ENCODE peak calls at places on chromosomes 1 and 21, in four cellular contexts. L is HepG2, K is H9, Y is uterus. F is an unnamed sample.

GRCh38 chr1:67367370-67368345 is 60.0 kb downstream of the IL12RB2 start:
- DNase-seq in Y (peak; percentile 16), K (no peak), L (peak; percentile 69), F (no peak)

GRCh38 chr1:93616221-93616995 is 65.2 kb downstream of the BCAR3 start:
- DNase-seq in Y (no peak), K (no peak), L (no peak), F (no peak)

GRCh38 chr21:14988760-14989159 is 76.0 kb downstream of the NRIP1 start:
- DNase-seq in Y (no peak), L (no peak), K (no peak), F (no peak)

GRCh38 chr1:203871114-203871875 is 9.9 kb downstream of the SNRPE start:
- DNase-seq in Y (peak; percentile 23), L (peak; percentile 62), K (peak; percentile 52), F (peak; percentile 56)

GRCh38 chr1:53944469-53945182 is 873 bp downstream of the IFT25 start:
- DNase-seq in L (no peak), Y (no peak), K (peak; percentile 31), F (no peak)

GRCh38 chr1:54543729-54544496 is 4.1 kb upstream of the ACOT11 start:
- DNase-seq in Y (no peak), L (no peak), K (no peak), F (no peak)

GRCh38 chr1:22158654-22159053 is 15.8 kb upstream of the WNT4 start:
- DNase-seq in L (no peak), Y (no peak), K (no peak), F (no peak)

GRCh38 chr1:64539279-64539678 is 69.3 kb downstream of the CACHD1 start:
- DNase-seq in K (no peak), L (no peak), Y (no peak), F (no peak)

GRCh38 chr1:107480548-107480947 is 339.7 kb downstream of the NTNG1 start:
- DNase-seq in Y (peak; percentile 14), K (no peak), L (no peak), F (no peak)

GRCh38 chr1:60988827-60989363 is 93.5 kb upstream of the NFIA start:
- DNase-seq in K (no peak), L (no peak), Y (no peak), F (no peak)

GRCh38 chr1:59431566-59432294 is 134.8 kb downstream of the FGGY start:
- DNase-seq in K (no peak), Y (no peak), L (no peak), F (no peak)

GRCh38 chr21:25273945-25274344 is 333.3 kb downstream of the MRPL39 start:
- DNase-seq in Y (no peak), K (no peak), L (no peak), F (no peak)

GRCh38 chr1:201255470-201256362 is 27.6 kb upstream of the PKP1 start:
- DNase-seq in L (no peak), Y (no peak), K (no peak), F (no peak)

GRCh38 chr1:244346972-244347618 is 104.6 kb downstream of the ADSS2 start:
- DNase-seq in L (no peak), K (peak; percentile 8), Y (no peak), F (no peak)

GRCh38 chr21:45372732-45373355 is 32.1 kb upstream of the COL18A1 start:
- DNase-seq in K (no peak), L (no peak), Y (no peak), F (no peak)

GRCh38 chr21:33205476-33205875 is 24.3 kb upstream of the IFNAR2 start:
- DNase-seq in Y (no peak), L (no peak), K (no peak), F (no peak)

GRCh38 chr21:45474323-45474950 is 67.8 kb downstream of the SLC19A1 start:
- DNase-seq in L (no peak), Y (no peak), K (no peak), F (no peak)

GRCh38 chr1:65255088-65256050 is 54.0 kb upstream of the DNAJC6 start:
- DNase-seq in K (peak; percentile 43), Y (no peak), L (no peak), F (no peak)

GRCh38 chr1:27137022-27137542 is 17.8 kb downstream of the SLC9A1 start:
- DNase-seq in L (no peak), Y (no peak), K (peak; percentile 46), F (peak; percentile 51)

GRCh38 chr1:27138368-27138767 is 16.6 kb downstream of the SLC9A1 start:
- DNase-seq in L (no peak), K (no peak), Y (no peak), F (no peak)

GRCh38 chr1:27139980-27140379 is 14.9 kb downstream of the SLC9A1 start:
- DNase-seq in L (no peak), Y (no peak), K (no peak), F (no peak)

GRCh38 chr1:27137544-27138075 is 17.3 kb downstream of the SLC9A1 start:
- DNase-seq in K (no peak), L (peak; percentile 14), Y (no peak), F (no peak)

DNA sequence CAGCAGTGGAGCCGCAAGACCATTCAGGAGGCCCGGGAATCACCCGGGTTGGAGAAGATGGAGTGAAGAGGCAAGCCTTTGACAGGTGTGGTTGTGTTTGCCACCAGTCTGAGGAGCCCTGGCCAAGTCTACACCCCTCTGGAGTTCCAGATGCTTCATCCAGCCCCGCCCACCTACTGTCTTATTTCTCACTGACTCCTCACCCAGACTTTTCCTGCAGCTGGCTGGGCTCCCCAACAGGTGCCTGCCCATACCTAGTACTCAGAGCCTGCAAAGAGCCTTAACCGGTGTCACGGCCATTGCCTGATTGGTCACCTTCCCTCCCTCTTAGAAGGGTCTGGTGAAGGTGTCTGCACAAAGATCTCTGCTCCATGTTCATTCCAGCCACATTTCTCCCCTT is 16.0 kb downstream of the SLC9A1 start:
- DNase-seq in K (no peak), L (no peak), Y (no peak), F (no peak)
- H3K4me1 ChIP-seq in K (peaks cover 17% of the 10 kb centered on the region), L (peaks cover 17% of the 10 kb centered on the region), Y (no peaks in the 10 kb centered on the region), F (no peaks in the 10 kb centered on the region)

GRCh38 chr1:227666286-227666685 is 68.8 kb downstream of the JMJD4 start:
- DNase-seq in K (no peak), L (no peak), Y (no peak), F (no peak)

GRCh38 chr1:227661495-227661894 is 73.6 kb downstream of the JMJD4 start:
- DNase-seq in Y (no peak), L (no peak), K (no peak), F (no peak)

DNA sequence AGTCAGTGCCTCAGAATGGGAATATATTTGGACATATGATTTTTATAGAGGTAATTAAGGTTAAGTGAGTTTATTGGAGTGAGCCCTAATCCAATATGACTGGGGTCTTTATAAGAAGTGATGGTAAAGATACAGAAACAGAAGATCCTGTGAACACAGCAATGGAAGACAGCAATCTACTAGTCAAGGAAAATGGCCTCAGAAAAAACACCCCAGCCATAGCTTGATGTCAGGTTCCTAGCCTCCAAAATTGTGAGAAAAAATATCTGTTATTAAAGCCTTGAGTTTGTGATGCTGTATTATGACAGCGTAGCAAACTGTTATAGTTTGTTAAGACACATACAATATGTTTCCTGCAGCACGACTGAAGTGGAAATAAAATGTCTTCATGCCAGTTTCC is 72.2 kb downstream of the JMJD4 start:
- DNase-seq in K (no peak), Y (no peak), L (no peak), F (no peak)
- H3K9me3 ChIP-seq in K (peaks cover 80% of the 10 kb centered on the region), Y (no peaks in the 10 kb centered on the region), L (peaks cover 96% of the 10 kb centered on the region), F (peaks cover 89% of the 10 kb centered on the region)

GRCh38 chr1:9047019-9047418 is 20.8 kb upstream of the SLC2A7 start:
- DNase-seq in L (no peak), K (no peak), Y (no peak), F (no peak)
- H3K27ac ChIP-seq in L (no peak overlapping the region), K (no peak overlapping the region), Y (no peak overlapping the region), F (no peak overlapping the region)

GRCh38 chr21:42255038-42255601 is 36.2 kb downstream of the ABCG1 start:
- DNase-seq in Y (no peak), L (no peak), K (no peak), F (no peak)
- H3K4me1 ChIP-seq in Y (no peaks in the 10 kb centered on the region), L (no peaks in the 10 kb centered on the region), K (no peaks in the 10 kb centered on the region), F (peaks cover 4% of the 10 kb centered on the region)

GRCh38 chr1:3033795-3034100 is 12.5 kb downstream of the ACTRT2 start:
- DNase-seq in K (no peak), L (no peak), Y (no peak), F (no peak)
- H3K9me3 ChIP-seq in K (no peaks in the 10 kb centered on the region), L (no peaks in the 10 kb centered on the region), Y (no peaks in the 10 kb centered on the region), F (no peaks in the 10 kb centered on the region)

F was measured in tibial nerve.